ENCODE peak calls at places on chromosomes 16 and 17, in ten cellular contexts. E is HCEC 1CT; K is naive thymus-derived CD8-positive, alpha-beta T cell; A is NCI-H460; N is tibial artery; I is sigmoid colon; X is left colon; H is M059J; L is NCI-H69; U is esophagus squamous epithelium. F is an unnamed sample.
A peak's percentile ranks its signal among the peaks of the same experiment; 100 is the strongest.

GRCh38 chr17:44911133-44912001 is 3.9 kb downstream of the GFAP start:
- DNase-seq in E (peak; percentile 46), K (peak; percentile 47), A (peak; percentile 57), N (peak; percentile 52), I (peak; percentile 84), X (peak; percentile 72), H (no peak), L (peak; percentile 67), U (no peak), F (peak; percentile 36)

GRCh38 chr17:9959377-9959981 is 54.4 kb upstream of the RCVRN start:
- DNase-seq in E (no peak), K (no peak), A (peak; percentile 69), N (no peak), I (no peak), X (peak; percentile 32), H (peak; percentile 37), L (peak; percentile 3), U (no peak), F (peak; percentile 25)

GRCh38 chr16:48082516-48082915 is 73.3 kb downstream of the ABCC12 start:
- DNase-seq in E (no peak), K (no peak), A (no peak), N (no peak), I (no peak), X (no peak), H (peak; percentile 94), L (no peak), U (no peak), F (no peak)

GRCh38 chr17:17107891-17108680 is 65.8 kb downstream of the MPRIP start:
- DNase-seq in E (no peak), K (no peak), A (no peak), N (no peak), I (no peak), X (no peak), H (peak; percentile 73), L (no peak), U (no peak), F (no peak)

GRCh38 chr16:5422643-5423496 is 325.3 kb upstream of the EEF2KMT start:
- DNase-seq in E (no peak), K (no peak), A (no peak), N (no peak), I (no peak), X (no peak), H (no peak), L (no peak), U (no peak), F (no peak)

GRCh38 chr16:30585022-30585399 is 486 bp downstream of the ZNF785 start:
- DNase-seq in E (no peak), K (no peak), A (no peak), N (no peak), I (peak; percentile 66), X (no peak), H (peak; percentile 43), L (peak; percentile 77), U (no peak), F (no peak)

GRCh38 chr17:17102176-17102575 is 59.9 kb downstream of the MPRIP start:
- DNase-seq in E (no peak), K (no peak), A (no peak), N (no peak), I (no peak), X (no peak), H (no peak), L (no peak), U (no peak), F (no peak)

GRCh38 chr17:36641331-36641876 is 40.0 kb downstream of the MRM1 start:
- DNase-seq in E (no peak), K (no peak), A (no peak), N (no peak), I (no peak), X (no peak), H (no peak), L (no peak), U (no peak), F (no peak)

GRCh38 chr17:75611746-75612437 is 21.3 kb upstream of the SMIM5 start:
- DNase-seq in E (no peak), K (no peak), A (no peak), N (no peak), I (no peak), X (peak; percentile 46), H (no peak), L (peak; percentile 93), U (no peak), F (no peak)

GRCh38 chr17:77724876-77725615 is 233.5 kb upstream of the TNRC6C start:
- DNase-seq in E (no peak), K (no peak), A (no peak), N (no peak), I (no peak), X (peak; percentile 21), H (no peak), L (peak; percentile 21), U (no peak), F (no peak)

GRCh38 chr16:28572659-28573510 is 19.2 kb downstream of the SGF29 start:
- DNase-seq in E (no peak), K (no peak), A (no peak), N (no peak), I (no peak), X (no peak), H (no peak), L (no peak), U (no peak), F (no peak)

GRCh38 chr17:41456206-41456605 is 11.0 kb downstream of the KRT32 start:
- DNase-seq in E (no peak), K (no peak), A (no peak), N (no peak), I (no peak), X (no peak), H (peak; percentile 36), L (peak; percentile 11), U (no peak), F (peak; percentile 34)

GRCh38 chr16:8717892-8718400 is 43.5 kb downstream of the ABAT start:
- DNase-seq in E (no peak), K (no peak), A (no peak), N (no peak), I (no peak), X (no peak), H (no peak), L (no peak), U (no peak), F (no peak)

GRCh38 chr17:7842380-7842949 is 8.4 kb downstream of the KDM6B start:
- DNase-seq in E (no peak), K (peak; percentile 88), A (peak; percentile 80), N (peak; percentile 83), I (peak; percentile 85), X (peak; percentile 80), H (peak; percentile 90), L (peak; percentile 73), U (no peak), F (peak; percentile 92)

GRCh38 chr17:62824290-62825135 is 16.4 kb upstream of the MARCHF10 start:
- DNase-seq in E (peak; percentile 97), K (no peak), A (no peak), N (no peak), I (no peak), X (no peak), H (peak; percentile 97), L (no peak), U (no peak), F (peak; percentile 97)

GRCh38 chr17:64778102-64778366 is 115.9 kb upstream of the SMURF2 start:
- DNase-seq in E (no peak), K (no peak), A (no peak), N (no peak), I (no peak), X (no peak), H (no peak), L (no peak), U (no peak), F (no peak)

GRCh38 chr17:64083571-64084085 is 46.3 kb downstream of the ERN1 start:
- DNase-seq in E (no peak), K (no peak), A (no peak), N (no peak), I (no peak), X (no peak), H (no peak), L (peak; percentile 29), U (no peak), F (no peak)

GRCh38 chr17:1193300-1193699 is 13.5 kb upstream of the ABR start:
- DNase-seq in E (no peak), K (no peak), A (no peak), N (no peak), I (no peak), X (no peak), H (no peak), L (peak; percentile 27), U (no peak), F (no peak)

GRCh38 chr17:17186051-17186450 is 20.1 kb downstream of the PLD6 start:
- DNase-seq in E (no peak), K (no peak), A (no peak), N (no peak), I (no peak), X (peak; percentile 19), H (no peak), L (no peak), U (no peak), F (peak; percentile 30)

GRCh38 chr17:46028969-46029565 is 30.0 kb downstream of the STH start:
- DNase-seq in E (no peak), K (no peak), A (no peak), N (no peak), I (no peak), X (no peak), H (no peak), L (no peak), U (no peak), F (no peak)

GRCh38 chr17:336110-337021 is 16.2 kb downstream of the RPH3AL start:
- DNase-seq in E (no peak), K (peak; percentile 63), A (no peak), N (peak; percentile 70), I (peak; percentile 85), X (peak; percentile 81), H (no peak), L (peak; percentile 8), U (no peak), F (no peak)

GRCh38 chr17:42078396-42079042 is 19.8 kb downstream of the ZNF385C start:
- DNase-seq in E (no peak), K (no peak), A (no peak), N (no peak), I (no peak), X (no peak), H (no peak), L (no peak), U (no peak), F (no peak)

GRCh38 chr16:12546918-12547607 is 256.6 kb downstream of the CPPED1 start:
- DNase-seq in E (no peak), K (no peak), A (no peak), N (no peak), I (no peak), X (no peak), H (peak; percentile 25), L (peak; percentile 50), U (no peak), F (no peak)

GRCh38 chr17:30600830-30601494 is 123.8 kb downstream of the GOSR1 start:
- DNase-seq in E (peak; percentile 8), K (peak; percentile 33), A (no peak), N (peak; percentile 32), I (no peak), X (peak; percentile 43), H (peak; percentile 37), L (peak; percentile 71), U (no peak), F (peak; percentile 59)

GRCh38 chr17:49762148-49762941 is 1.6 kb downstream of the FAM117A start:
- DNase-seq in E (no peak), K (no peak), A (no peak), N (no peak), I (no peak), X (no peak), H (peak; percentile 20), L (no peak), U (no peak), F (no peak)

GRCh38 chr16:57689772-57690558 is 4.6 kb upstream of the DRC7 start:
- DNase-seq in E (no peak), K (peak; percentile 80), A (no peak), N (no peak), I (peak; percentile 42), X (no peak), H (no peak), L (no peak), U (no peak), F (no peak)